ENCODE peak calls at places on chromosomes 11 and 22, in six cellular contexts. Z is WTC11, K is AG04449, Q is neural crest cell, H is AG09309, R is tibial nerve. P is an unnamed sample.

GRCh38 chr11:67303132-67303988 is at the start of gene SSH3:
- DNase-seq in Z (peak), H (no peak), K (no peak), Q (no peak), R (peak), P (peak)

GRCh38 chr11:115942043-115942442 is 437.8 kb upstream of the CADM1 start:
- DNase-seq in K (no peak), Z (no peak), H (no peak), R (no peak), Q (no peak), P (no peak)

GRCh38 chr22:49565516-49565855 is 262.2 kb downstream of the BRD1 start:
- DNase-seq in R (no peak), Z (no peak), K (no peak), H (no peak), Q (no peak), P (no peak)

GRCh38 chr11:70333206-70333605 is 62.7 kb downstream of the PPFIA1 start:
- DNase-seq in K (no peak), Z (no peak), Q (no peak), R (no peak), H (no peak), P (no peak)

GRCh38 chr22:45069925-45070324 is 60.1 kb upstream of the PHF21B start:
- DNase-seq in K (no peak), Z (no peak), H (no peak), R (no peak), Q (no peak), P (no peak)

GRCh38 chr11:6705905-6706535 is 22.9 kb upstream of the MRPL17 start:
- DNase-seq in Z (peak), K (no peak), R (peak), H (no peak), Q (peak), P (peak)

GRCh38 chr11:112555491-112556364 is 295.1 kb upstream of the PLET1 start:
- DNase-seq in K (no peak), Q (peak), R (no peak), Z (peak), H (no peak), P (peak)

GRCh38 chr11:44017443-44018126 is 30.2 kb upstream of the ACCSL start:
- DNase-seq in K (no peak), Z (no peak), H (no peak), Q (no peak), R (no peak), P (no peak)

GRCh38 chr11:68309621-68310185 is 2.7 kb upstream of the LRP5 start:
- DNase-seq in R (no peak), H (no peak), Q (no peak), K (no peak), Z (no peak), P (no peak)

GRCh38 chr22:46083383-46084350 is 66.7 kb upstream of the PPARA start:
- DNase-seq in Z (no peak), H (no peak), K (no peak), Q (no peak), R (peak), P (no peak)

GRCh38 chr11:86182976-86183584 is 61.5 kb upstream of the EED start:
- DNase-seq in K (no peak), R (no peak), Q (no peak), H (no peak), Z (no peak), P (no peak)

GRCh38 chr11:32641361-32641760 is 57.7 kb downstream of the EIF3M start:
- DNase-seq in Z (no peak), K (no peak), H (no peak), R (no peak), Q (no peak), P (no peak)

GRCh38 chr11:70779433-70780245 is 381.3 kb downstream of the CTTN start:
- DNase-seq in H (no peak), Q (no peak), Z (no peak), K (no peak), R (no peak), P (no peak)

GRCh38 chr22:31814942-31815341 is 61.1 kb downstream of the DEPDC5 start:
- DNase-seq in H (no peak), Z (no peak), Q (no peak), K (no peak), R (no peak), P (no peak)

GRCh38 chr11:126347751-126348628 is 7.5 kb upstream of the ST3GAL4 start:
- DNase-seq in R (no peak), K (no peak), Z (no peak), Q (no peak), H (no peak), P (no peak)

DNA sequence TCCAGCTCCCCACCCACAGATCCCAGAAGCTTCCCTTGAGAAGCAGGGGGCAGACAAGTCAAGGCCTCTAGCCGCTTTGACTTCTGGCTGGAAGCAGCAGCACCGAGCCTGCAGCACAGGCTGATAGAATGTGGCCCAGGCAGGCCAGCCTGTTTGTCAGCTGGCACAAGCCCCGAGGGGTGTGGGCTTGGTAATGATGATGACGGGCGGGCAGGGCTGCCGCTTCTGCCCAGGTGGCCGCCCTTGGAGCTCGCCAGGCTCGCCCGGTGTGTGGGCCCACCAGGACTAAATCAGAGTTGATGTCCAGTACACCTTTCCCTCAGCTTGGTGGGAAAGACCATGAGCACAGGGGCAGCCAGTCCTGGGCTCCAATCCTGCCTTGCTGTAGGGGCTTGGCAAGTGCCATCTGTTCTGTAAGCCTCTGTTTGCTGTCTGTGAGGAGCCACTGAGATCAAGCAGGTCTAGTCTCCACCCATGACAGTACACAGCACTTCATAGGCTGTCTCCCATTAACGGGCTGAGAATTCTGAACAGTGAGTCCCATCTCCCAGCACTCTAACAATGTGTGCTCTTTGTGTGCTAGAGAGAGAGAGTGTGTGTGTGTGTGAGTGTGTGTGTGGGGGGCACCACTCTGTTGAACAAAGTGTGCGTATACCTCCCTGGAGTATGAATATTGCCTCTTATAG is 26.8 kb downstream of the MICAL2 start:
- DNase-seq in R (no peak), K (no peak), Z (no peak), Q (no peak), H (no peak), P (no peak)
- TF ChIP-seq CTCF in R (no peak), K (no peak), Z (no peak), Q (no peak), H (no peak), P (no peak)

DNA sequence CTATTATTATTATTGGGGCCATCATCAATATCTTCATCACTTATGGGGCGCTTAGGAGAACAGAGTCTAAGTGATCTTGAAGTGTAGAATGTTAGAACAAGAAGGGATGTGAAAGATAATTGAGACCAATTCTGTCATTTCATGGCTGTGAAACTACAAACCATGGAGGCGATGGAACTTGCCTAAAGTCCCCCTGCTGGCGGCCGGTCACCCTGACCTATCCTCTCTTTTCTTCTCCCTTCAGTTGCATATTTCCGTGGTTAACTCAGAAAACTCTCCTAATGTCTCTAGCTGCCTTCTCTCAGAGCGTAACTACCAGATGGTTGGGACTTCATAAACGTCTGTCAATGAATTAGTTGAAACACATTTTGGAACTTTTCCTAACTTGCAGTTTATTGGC is 6.6 kb upstream of the OR4B1 start:
- DNase-seq in Q (no peak), H (no peak), K (no peak), Z (no peak), R (no peak), P (no peak)
- TF ChIP-seq CTCF in Q (peak), H (peak), K (no peak), Z (no peak), R (no peak), P (no peak)

GRCh38 chr22:19036523-19037273 is 85.5 kb downstream of the DGCR2 start:
- DNase-seq in Q (no peak), Z (peak), R (no peak), K (no peak), H (no peak), P (no peak)
- TF ChIP-seq CTCF in Q (no peak), Z (no peak), R (no peak), K (peak), H (no peak), P (no peak)

DNA sequence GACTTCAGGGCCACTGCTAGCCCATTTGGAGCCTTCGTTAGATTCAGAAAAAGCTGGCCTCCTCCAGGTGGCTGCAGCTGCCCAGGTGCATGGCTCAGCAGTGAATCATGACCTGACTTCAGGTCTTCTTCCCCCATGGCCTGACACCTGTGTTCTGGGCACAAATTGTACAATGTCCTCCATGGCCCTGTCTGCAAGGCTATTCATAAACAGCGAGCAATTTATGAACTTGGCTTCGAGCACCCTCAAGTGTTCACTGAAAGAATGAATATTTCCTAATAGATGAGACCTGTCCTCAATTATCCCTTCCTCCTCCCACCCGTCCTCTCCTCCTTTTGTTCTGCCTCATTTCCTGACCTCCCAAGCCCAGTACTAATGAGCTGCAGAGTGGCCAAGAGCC is 12.2 kb upstream of the VPS37C start:
- DNase-seq in H (no peak), Z (no peak), K (no peak), Q (no peak), R (no peak), P (no peak)
- TF ChIP-seq CTCF in H (peak), Z (no peak), K (no peak), Q (no peak), R (no peak), P (no peak)

DNA sequence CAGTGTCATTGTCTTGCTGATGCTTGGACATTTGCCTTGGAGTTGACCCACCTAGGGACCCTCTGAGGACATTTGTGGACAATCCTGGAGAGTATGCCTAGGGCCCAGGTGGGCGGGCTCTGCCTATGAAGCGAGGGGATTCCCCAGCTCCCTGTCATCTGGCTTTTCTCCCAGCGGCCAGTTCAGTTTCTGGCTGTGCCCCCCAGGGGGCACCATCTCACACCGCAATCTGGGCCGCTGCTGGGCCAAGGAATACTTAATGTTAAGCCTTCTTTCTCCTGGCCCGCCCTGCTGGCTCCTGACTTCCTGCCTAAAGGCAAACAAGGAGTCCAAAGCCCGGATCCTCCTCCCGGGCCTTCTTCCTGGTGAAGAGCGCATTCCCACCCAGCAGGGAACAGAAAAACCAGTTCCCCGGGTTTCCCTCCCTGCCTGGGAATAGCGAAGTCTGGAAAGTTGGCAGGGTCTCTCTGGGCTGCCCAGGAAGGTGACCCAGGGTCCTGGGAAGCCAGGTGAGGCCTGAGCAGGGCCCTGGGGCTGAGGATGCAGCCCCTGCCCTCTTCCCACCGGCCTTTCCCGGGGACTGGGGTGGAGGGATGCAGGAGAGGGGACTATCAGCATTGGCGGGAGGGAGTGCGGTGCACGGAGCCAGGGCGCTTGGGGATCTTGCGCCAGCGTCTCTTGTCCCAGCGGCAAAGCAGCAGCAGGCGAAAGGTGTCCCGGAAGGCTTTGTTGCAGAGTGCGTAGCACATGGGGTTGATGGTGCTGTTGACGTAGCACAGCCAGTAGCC is 11.9 kb downstream of the CHRM1 start:
- DNase-seq in K (no peak), H (no peak), Z (peak), R (peak), Q (peak), P (peak)
- TF ChIP-seq CTCF in K (peak), H (peak), Z (peak), R (peak), Q (peak), P (peak)

GRCh38 chr11:64204080-64204440 is 2.5 kb upstream of the FERMT3 start:
- DNase-seq in Z (no peak), Q (no peak), R (no peak), H (no peak), K (no peak), P (no peak)

GRCh38 chr11:64201524-64201923 is 5.0 kb upstream of the FERMT3 start:
- DNase-seq in K (no peak), Z (no peak), R (no peak), Q (no peak), H (no peak), P (no peak)

GRCh38 chr11:64202992-64203391 is 3.5 kb upstream of the FERMT3 start:
- DNase-seq in K (no peak), Z (no peak), H (no peak), R (no peak), Q (no peak), P (no peak)

GRCh38 chr11:64204464-64204989 is 2.0 kb upstream of the FERMT3 start:
- DNase-seq in R (peak), Z (peak), Q (peak), K (peak), H (peak), P (peak)

DNA sequence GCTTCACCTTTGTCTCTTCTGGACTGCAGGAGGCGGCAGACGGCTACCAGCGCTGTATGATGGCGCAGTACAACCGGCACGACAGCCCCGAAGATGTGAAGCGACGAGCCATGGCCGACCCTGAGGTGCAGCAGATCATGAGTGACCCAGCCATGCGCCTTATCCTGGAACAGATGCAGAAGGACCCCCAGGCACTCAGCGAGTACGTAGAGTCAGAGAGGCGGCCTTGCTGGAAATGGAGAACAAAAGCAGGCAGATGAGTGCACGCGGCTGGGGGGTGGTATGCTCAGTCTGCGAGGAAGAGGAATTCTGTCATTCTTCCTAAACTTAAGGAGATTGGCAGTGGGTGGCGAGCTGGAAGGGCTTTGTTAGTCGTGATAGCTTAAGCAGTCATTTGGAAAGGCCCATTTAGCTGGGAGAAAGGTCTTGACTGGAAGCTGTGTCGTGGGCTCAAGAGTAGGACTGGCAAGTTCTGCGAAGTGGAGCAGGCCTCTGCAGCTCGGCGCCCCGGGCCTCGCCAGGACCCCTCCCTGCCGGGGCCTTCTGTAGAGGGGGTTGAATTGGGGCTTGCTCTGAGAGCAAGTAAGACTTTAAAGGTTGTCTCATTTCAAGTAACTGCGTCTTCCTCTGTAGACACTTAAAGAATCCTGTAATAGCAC is 3.0 kb upstream of the FERMT3 start:
- DNase-seq in R (no peak), Z (no peak), K (no peak), H (no peak), Q (no peak), P (no peak)
- TF ChIP-seq CTCF in R (no peak), Z (no peak), K (no peak), H (no peak), Q (no peak), P (no peak)

GRCh38 chr22:43855431-43855830 is 6.9 kb downstream of the SULT4A1 start:
- DNase-seq in Z (no peak), Q (no peak), R (no peak), H (no peak), K (no peak), P (no peak)
- TF ChIP-seq CTCF in Z (no peak), Q (no peak), R (no peak), H (no peak), K (no peak), P (no peak)

DNA sequence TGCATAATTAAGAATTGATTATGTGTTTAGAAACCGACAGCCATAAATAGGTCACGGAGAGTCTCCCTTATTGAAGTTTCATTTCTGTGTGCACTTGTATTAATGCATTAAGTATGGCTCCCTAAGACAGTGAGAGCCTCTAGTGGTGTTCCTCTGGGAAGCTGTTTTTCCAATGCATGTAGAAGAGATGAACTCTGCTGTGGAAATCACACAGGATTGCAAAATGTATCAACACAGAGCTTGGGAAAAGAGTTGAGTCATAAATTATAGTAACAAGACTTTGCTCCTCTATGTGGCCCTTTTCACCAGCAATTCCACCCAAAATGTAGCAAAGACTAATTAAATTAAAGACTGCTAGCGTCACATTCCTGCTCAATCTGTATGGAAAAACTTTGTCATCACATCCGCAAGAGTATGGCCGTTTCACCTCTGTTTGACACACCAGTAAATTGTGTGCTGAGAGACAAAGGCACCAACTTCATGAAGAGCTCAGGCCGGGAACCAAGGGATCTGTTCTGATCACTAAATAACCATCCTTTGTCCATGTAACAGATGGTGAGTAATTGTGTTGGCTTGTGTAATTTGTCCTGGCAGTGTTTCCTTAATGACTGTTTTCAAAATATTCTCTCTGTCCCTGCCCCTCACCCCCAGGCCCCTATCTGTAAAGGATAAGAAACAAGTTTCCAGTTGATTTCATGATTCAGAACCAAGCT is 209.2 kb upstream of the SORL1-AS1 start:
- DNase-seq in Z (no peak), H (peak), K (peak), R (no peak), Q (no peak), P (no peak)
- TF ChIP-seq CTCF in Z (no peak), H (peak), K (peak), R (no peak), Q (no peak), P (no peak)

GRCh38 chr22:20268350-20269012 is 363 bp upstream of the RTN4R start:
- DNase-seq in R (no peak), H (no peak), K (no peak), Z (peak), Q (peak), P (peak)
- TF ChIP-seq CTCF in R (peak), H (peak), K (peak), Z (peak), Q (peak), P (peak)

GRCh38 chr11:128520206-128520885 is 67.0 kb downstream of the ETS1 start:
- DNase-seq in H (no peak), Q (no peak), Z (no peak), K (no peak), R (no peak), P (no peak)
- TF ChIP-seq CTCF in H (no peak), Q (no peak), Z (no peak), K (no peak), R (no peak), P (no peak)

P was measured in endothelial cell.